ENCODE peak calls at places on chromosomes 3 and 15, in nine cellular contexts. G is dorsolateral prefrontal cortex; T is left ventricle myocardium inferior; E is activated CD4-positive, CD25-positive, alpha-beta regulatory T cell; D is naive thymus-derived CD8-positive, alpha-beta T cell; J is activated T-helper 2 cell treated with anti-CD3 and anti-CD28 coated beads, Interferon-gamma antibody, Interleukin-2, Interleukin-4, amounts not matched to agents 10 μg/mL and 5 μg/mL and 100 μg/mL, durations not matched to agents 14 hours and 24 hours and 36 hours; Y is EL; W is pulmonary artery endothelial cell; N is T-cell. B is an unnamed sample.

GRCh38 chr3:114213669-114214541 is 23.5 kb downstream of the ZNF80 start:
- DNase-seq in D (peak), E (peak), J (peak), Y (peak), G (peak), T (no peak), W (no peak), N (peak), B (peak)

GRCh38 chr3:40237892-40238571 is 71.5 kb upstream of the EIF1B start:
- DNase-seq in D (no peak), E (no peak), W (no peak), N (no peak), G (peak), Y (peak), T (no peak), J (no peak), B (no peak)

GRCh38 chr3:36843065-36844051 is 79.0 kb upstream of the DCLK3 start:
- DNase-seq in G (peak), Y (peak), J (peak), W (no peak), N (no peak), T (no peak), E (no peak), D (peak), B (peak)

GRCh38 chr3:54600441-54601204 is 327.2 kb downstream of the LRTM1 start:
- DNase-seq in J (no peak), G (peak), T (no peak), N (no peak), E (no peak), Y (no peak), D (no peak), W (no peak), B (no peak)

GRCh38 chr3:70273492-70273891 is 38.9 kb downstream of the MDFIC2 start:
- DNase-seq in W (no peak), J (no peak), G (no peak), T (no peak), D (no peak), Y (no peak), N (no peak), E (no peak), B (no peak)

GRCh38 chr15:101156509-101157159 is 95.2 kb downstream of the CHSY1 start:
- DNase-seq in W (no peak), T (no peak), J (no peak), Y (no peak), D (no peak), E (no peak), G (no peak), N (no peak), B (peak)

GRCh38 chr15:69855172-69855562 is 242.6 kb downstream of the TLE3 start:
- DNase-seq in W (no peak), T (no peak), N (no peak), E (no peak), G (no peak), J (no peak), D (no peak), Y (no peak), B (peak)

GRCh38 chr15:90560229-90560771 is 30.6 kb downstream of the CRTC3 start:
- DNase-seq in Y (peak), G (no peak), N (no peak), J (no peak), W (no peak), E (no peak), D (no peak), T (peak), B (no peak)

GRCh38 chr3:136194409-136195257 is 1.5 kb downstream of the MSL2 start:
- DNase-seq in J (peak), Y (peak), G (no peak), E (peak), N (peak), D (peak), W (no peak), T (peak), B (peak)

B was measured in natural killer cell treated with Interleukin-12 subunit alpha and Interleukin-12 subunit beta and Interleukin-15 and Interleukin-18, amount 100 ng/mL, for 72 hours.